ENCODE peak calls at places on chromosomes 5 and 9, in four cellular contexts. I is trophoblast cell, X is tibial nerve, Q is spleen. T is an unnamed sample. For H3K4me1, the result is how much of the 10 kb centered on the place peaks cover.

GRCh38 chr5:154371687-154372086 is 74.1 kb upstream of the SAP30L start:
- DNase-seq in I (no peak), X (peak), Q (no peak), T (no peak)

GRCh38 chr5:59519338-59519737 is 374.2 kb downstream of the PDE4D start:
- DNase-seq in I (no peak), X (no peak), Q (no peak), T (no peak)

GRCh38 chr9:119365291-119366027 is 3.8 kb downstream of the BRINP1 start:
- DNase-seq in I (no peak), X (no peak), Q (no peak), T (no peak)

GRCh38 chr5:158756873-158757272 is 342.8 kb downstream of the EBF1 start:
- DNase-seq in I (no peak), X (no peak), Q (no peak), T (no peak)

GRCh38 chr9:115913666-115914065 is 239.9 kb upstream of the PAPPA start:
- DNase-seq in I (no peak), X (no peak), Q (no peak), T (no peak)

GRCh38 chr5:177087707-177088005 is 941 bp downstream of the FGFR4 start:
- DNase-seq in I (no peak), X (no peak), Q (no peak), T (no peak)

GRCh38 chr9:121537283-121537682 is 37.6 kb upstream of the GGTA1 start:
- DNase-seq in I (no peak), X (no peak), Q (no peak), T (no peak)

GRCh38 chr5:115460476-115460875 is 84.1 kb downstream of the FEM1C start:
- DNase-seq in I (no peak), X (no peak), Q (no peak), T (no peak)

GRCh38 chr5:54311178-54311811 is 922 bp upstream of the ARL15 start:
- DNase-seq in I (no peak), X (no peak), Q (no peak), T (no peak)

GRCh38 chr5:172090976-172091547 is 84.6 kb upstream of the FBXW11 start:
- DNase-seq in I (peak), X (no peak), Q (no peak), T (no peak)

GRCh38 chr9:88889386-88889785 is 101.9 kb upstream of the S1PR3 start:
- DNase-seq in I (no peak), X (no peak), Q (no peak), T (no peak)

GRCh38 chr9:12790026-12790425 is 15.2 kb downstream of the LURAP1L start:
- DNase-seq in I (no peak), X (no peak), Q (no peak), T (no peak)

GRCh38 chr5:13660072-13660471 is 284.4 kb downstream of the DNAH5 start:
- DNase-seq in I (no peak), X (no peak), Q (no peak), T (no peak)

GRCh38 chr9:136437839-136438547 is 1.7 kb downstream of the INPP5E start:
- DNase-seq in I (no peak), X (no peak), Q (no peak), T (no peak)

GRCh38 chr9:93319301-93319991 is 132.0 kb upstream of the FAM120A start:
- DNase-seq in I (no peak), X (no peak), Q (no peak), T (no peak)

GRCh38 chr5:36897616-36898015 is 21.0 kb downstream of the NIPBL start:
- DNase-seq in I (no peak), X (no peak), Q (no peak), T (no peak)

GRCh38 chr9:99660191-99660636 is 161.5 kb upstream of the NR4A3 start:
- DNase-seq in I (peak), X (peak), Q (no peak), T (no peak)

GRCh38 chr9:82924243-82924605 is 138.7 kb downstream of the RASEF start:
- DNase-seq in I (no peak), X (no peak), Q (no peak), T (no peak)

GRCh38 chr9:93904649-93905472 is 50.3 kb downstream of the BARX1 start:
- DNase-seq in I (no peak), X (no peak), Q (peak), T (no peak)

GRCh38 chr9:20219437-20219836 is 402.9 kb downstream of the MLLT3 start:
- DNase-seq in I (no peak), X (no peak), Q (no peak), T (no peak)

GRCh38 chr5:133400831-133401351 is 211.4 kb downstream of the FSTL4 start:
- DNase-seq in I (no peak), X (no peak), Q (peak), T (no peak)

DNA sequence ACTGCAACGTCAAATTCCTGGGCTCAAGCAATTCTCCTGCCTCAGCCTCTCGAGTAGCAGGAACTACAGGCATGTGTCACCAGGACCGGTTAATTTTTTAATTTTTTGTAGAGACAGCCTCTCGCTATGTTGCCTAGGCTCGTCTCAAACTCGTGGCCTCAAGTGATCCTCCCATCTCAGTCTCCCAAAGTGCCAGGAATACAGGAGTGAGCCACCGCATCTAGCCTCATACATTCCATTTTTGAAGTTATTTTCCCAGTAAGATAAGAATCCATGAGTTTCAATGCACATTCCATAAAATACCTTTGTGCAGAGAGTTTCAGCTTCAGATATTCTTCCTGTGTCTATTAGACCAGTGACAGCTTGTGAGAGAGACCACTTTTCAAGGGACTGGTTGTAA is 70.4 kb downstream of the SKIC3 start:
- DNase-seq in I (peak), X (no peak), Q (no peak), T (no peak)
- H3K4me1 ChIP-seq in I (under half), X (under half), Q (under half), T (under half)

GRCh38 chr5:95773325-95774059 is 42.4 kb downstream of the RHOBTB3 start:
- DNase-seq in I (no peak), X (no peak), Q (no peak), T (no peak)
- H3K4me1 ChIP-seq in I (under half), X (under half), Q (under half), T (under half)

DNA sequence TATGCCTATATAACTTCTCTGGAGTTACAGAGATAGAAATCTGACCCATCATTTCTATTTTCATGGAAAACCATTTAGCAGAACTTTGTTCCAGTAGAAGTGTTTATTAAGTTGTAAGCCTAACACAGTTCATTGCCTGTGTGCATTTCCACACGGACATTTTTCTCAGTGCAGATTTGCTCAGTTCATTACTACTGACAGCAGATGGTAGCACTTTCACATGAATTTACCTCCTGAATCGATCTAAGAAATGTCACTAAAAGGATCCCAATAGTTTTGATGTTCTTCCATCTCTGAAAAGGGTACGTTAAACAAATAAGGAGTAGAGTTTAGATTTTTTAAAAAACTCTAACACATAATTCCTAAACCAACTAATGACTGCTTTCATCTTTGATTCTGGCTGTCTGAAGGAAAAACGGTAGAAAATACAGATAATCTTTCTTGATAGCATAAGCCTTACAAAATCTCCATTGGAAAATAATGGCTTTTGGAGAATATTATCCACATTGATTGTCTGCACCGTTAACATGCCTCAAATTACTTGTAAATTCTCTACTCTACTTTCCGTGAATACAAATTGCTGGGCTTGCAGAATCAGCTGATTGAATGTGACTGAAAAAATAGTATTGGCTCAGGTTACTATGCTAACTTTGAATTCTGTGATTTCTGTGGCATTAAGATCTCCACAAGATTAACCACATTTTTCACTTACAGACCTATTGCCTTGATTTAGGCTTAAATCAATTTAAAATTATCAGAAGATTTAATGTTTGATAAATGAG is 33.1 kb downstream of the RPS23 start:
- DNase-seq in I (no peak), X (no peak), Q (no peak), T (no peak)
- H3K4me1 ChIP-seq in I (under half), X (under half), Q (under half), T (under half)

DNA sequence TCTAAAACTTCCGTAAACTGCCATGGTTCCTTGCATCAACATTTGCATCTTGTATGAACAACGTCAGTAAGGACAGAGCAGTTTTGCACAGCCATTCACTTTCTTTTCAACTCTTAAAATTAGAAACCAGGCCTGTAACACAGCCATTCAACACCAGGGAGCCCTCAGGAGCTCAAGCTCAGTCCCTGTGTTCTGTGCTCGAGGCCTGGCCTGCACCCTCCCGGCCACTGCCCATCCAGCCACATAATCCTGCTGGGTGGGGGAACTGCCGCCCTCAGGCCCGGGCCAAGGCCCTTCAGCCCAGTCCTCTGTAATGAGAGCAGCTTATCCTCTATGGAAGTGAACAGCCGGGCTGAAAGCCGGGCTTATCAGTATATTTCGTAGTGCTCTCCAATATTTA is 33.1 kb upstream of the SLC6A3 start:
- DNase-seq in I (no peak), X (no peak), Q (peak), T (no peak)
- H3K4me1 ChIP-seq in I (under half), X (under half), Q (half or more), T (under half)

T was measured in CD8-positive, alpha-beta T cell.